ENCODE peak calls at places on chromosomes 13 and 19, in four cellular contexts. C is GM03348, O is AG08396, F is NCI-H2029 treated with DMSO at 0.1 percent for 48 hours. E is an unnamed sample.

GRCh38 chr19:2231621-2232221 is 4.4 kb downstream of the PLEKHJ1 start:
- DNase-seq in C (no peak), O (no peak), F (no peak), E (no peak)

GRCh38 chr19:16060294-16060693 is 16.0 kb upstream of the TPM4 start:
- DNase-seq in C (no peak), O (no peak), F (no peak), E (no peak)

GRCh38 chr13:110971486-110971885 is 56.6 kb upstream of the ANKRD10 start:
- DNase-seq in C (no peak), O (no peak), F (no peak), E (no peak)

GRCh38 chr19:33661336-33661735 is 39.6 kb downstream of the CHST8 start:
- DNase-seq in C (no peak), O (no peak), F (no peak), E (no peak)

GRCh38 chr19:35908977-35909683 is 1.0 kb upstream of the TYROBP start:
- DNase-seq in C (no peak), O (no peak), F (no peak), E (no peak)

GRCh38 chr19:48569814-48570213 is 17.8 kb downstream of the SULT2B1 start:
- DNase-seq in C (no peak), O (no peak), F (peak; percentile 48), E (no peak)

GRCh38 chr13:29993716-29994488 is 143.5 kb upstream of the UBL3 start:
- DNase-seq in C (peak; percentile 79), O (peak; percentile 67), F (no peak), E (no peak)

GRCh38 chr19:41937525-41937924 is 9.3 kb upstream of the ERFL start:
- DNase-seq in C (no peak), O (no peak), F (no peak), E (no peak)

GRCh38 chr19:19606021-19606420 is 12.5 kb downstream of the PBX4 start:
- DNase-seq in C (no peak), O (no peak), F (no peak), E (no peak)

GRCh38 chr13:97627566-97627965 is 193.6 kb downstream of the RAP2A start:
- DNase-seq in C (peak; percentile 74), O (peak; percentile 74), F (no peak), E (no peak)

GRCh38 chr13:69331245-69331644 is 776.4 kb upstream of the ATXN8OS start:
- DNase-seq in C (no peak), O (no peak), F (no peak), E (no peak)

GRCh38 chr13:30466841-30467252 is 1.1 kb upstream of the HMGB1 start:
- DNase-seq in C (no peak), O (no peak), F (no peak), E (no peak)

GRCh38 chr13:103099894-103100293 is 33.7 kb upstream of the SLC10A2 start:
- DNase-seq in C (no peak), O (no peak), F (no peak), E (no peak)